ENCODE peak calls at places on chromosome 14, in seven cellular contexts. J is effector CD4-positive, alpha-beta T cell; L is NCI-H460; H is COR-L47; G is AG04450; U is NCI-H146; Z is DMS 273 treated with DMSO at 0.1 percent for 48 hours. T is an unnamed sample.

GRCh38 chr14:22839159-22839779 is 2.9 kb downstream of the MMP14 start:
- DNase-seq in J (no peak), L (no peak), H (no peak), G (no peak), U (no peak), Z (no peak), T (no peak)

GRCh38 chr14:73472182-73473114 is 14.1 kb upstream of the NUMB start:
- DNase-seq in J (no peak), L (peak), H (peak), G (peak), U (peak), Z (peak), T (no peak)

GRCh38 chr14:92542766-92543554 is 29.4 kb downstream of the RIN3 start:
- DNase-seq in J (no peak), L (no peak), H (no peak), G (no peak), U (no peak), Z (no peak), T (no peak)

GRCh38 chr14:23033801-23034497 is 751 bp downstream of the PSMB5 start:
- DNase-seq in J (no peak), L (no peak), H (no peak), G (no peak), U (no peak), Z (no peak), T (no peak)

GRCh38 chr14:58740584-58740983 is 102.8 kb downstream of the DACT1 start:
- DNase-seq in J (no peak), L (no peak), H (no peak), G (no peak), U (no peak), Z (no peak), T (no peak)

GRCh38 chr14:100306506-100307214 is 416 bp upstream of the SLC25A29 start:
- DNase-seq in J (peak), L (peak), H (peak), G (no peak), U (peak), Z (peak), T (peak)

GRCh38 chr14:66539034-66539433 is 31.1 kb downstream of the GPHN start:
- DNase-seq in J (no peak), L (no peak), H (no peak), G (no peak), U (no peak), Z (no peak), T (no peak)

GRCh38 chr14:63573579-63573978 is 30.4 kb upstream of the PPP2R5E start:
- DNase-seq in J (no peak), L (no peak), H (no peak), G (no peak), U (no peak), Z (no peak), T (peak)

GRCh38 chr14:76647699-76648298 is 113.5 kb upstream of the VASH1 start:
- DNase-seq in J (no peak), L (peak), H (peak), G (peak), U (peak), Z (no peak), T (peak)

GRCh38 chr14:23864856-23865255 is 88.7 kb upstream of the DHRS4 start:
- DNase-seq in J (no peak), L (no peak), H (no peak), G (no peak), U (no peak), Z (peak), T (no peak)

GRCh38 chr14:52882824-52883223 is 68.0 kb downstream of the FERMT2 start:
- DNase-seq in J (no peak), L (no peak), H (no peak), G (no peak), U (no peak), Z (no peak), T (no peak)

GRCh38 chr14:70755655-70756054 is 53.7 kb downstream of the MAP3K9 start:
- DNase-seq in J (no peak), L (no peak), H (no peak), G (no peak), U (no peak), Z (no peak), T (peak)

GRCh38 chr14:95875831-95876768 is 532 bp upstream of the TUNAR start:
- DNase-seq in J (no peak), L (no peak), H (peak), G (no peak), U (peak), Z (no peak), T (no peak)

GRCh38 chr14:97056086-97056485 is 258.9 kb downstream of the VRK1 start:
- DNase-seq in J (no peak), L (no peak), H (no peak), G (no peak), U (no peak), Z (no peak), T (no peak)

GRCh38 chr14:94056579-94057308 is 24.3 kb downstream of the DDX24 start:
- DNase-seq in J (no peak), L (no peak), H (no peak), G (no peak), U (no peak), Z (no peak), T (no peak)

GRCh38 chr14:39474416-39474911 is 42.2 kb upstream of the FBXO33 start:
- DNase-seq in J (no peak), L (no peak), H (no peak), G (no peak), U (no peak), Z (no peak), T (no peak)

GRCh38 chr14:92644166-92644565 is 104.3 kb downstream of the LGMN start:
- DNase-seq in J (no peak), L (no peak), H (no peak), G (no peak), U (no peak), Z (no peak), T (no peak)

GRCh38 chr14:80269338-80269935 is 58.1 kb upstream of the DIO2 start:
- DNase-seq in J (no peak), L (no peak), H (no peak), G (peak), U (no peak), Z (no peak), T (no peak)

GRCh38 chr14:100439781-100440180 is 116.6 kb downstream of the SLC25A47 start:
- DNase-seq in J (no peak), L (peak), H (no peak), G (no peak), U (no peak), Z (no peak), T (no peak)

GRCh38 chr14:104604461-104605449 is at the start of gene TMEM179:
- DNase-seq in J (no peak), L (peak), H (peak), G (no peak), U (peak), Z (no peak), T (no peak)

GRCh38 chr14:101077511-101078074 is 174.1 kb upstream of the RTL1 start:
- DNase-seq in J (no peak), L (no peak), H (no peak), G (no peak), U (peak), Z (no peak), T (peak)

GRCh38 chr14:83556065-83556464 is 1973.9 kb upstream of the FLRT2 start:
- DNase-seq in J (no peak), L (no peak), H (no peak), G (no peak), U (no peak), Z (no peak), T (peak)

GRCh38 chr14:100864206-100864605 is 38.3 kb downstream of the MEG3 start:
- DNase-seq in J (no peak), L (no peak), H (no peak), G (no peak), U (no peak), Z (no peak), T (no peak)

GRCh38 chr14:73754911-73755360 is 40.8 kb upstream of the PNMA1 start:
- DNase-seq in J (no peak), L (no peak), H (no peak), G (no peak), U (no peak), Z (no peak), T (no peak)